ENCODE peak calls at places on chromosome 20, in nine cellular contexts. Y is neural crest cell; C is NCI-H1092 treated with DMSO at 0.1 percent for 48 hours; W is activated CD4-positive, alpha-beta T cell treated with anti-CD3 and anti-CD28 coated beads, Interleukin-2, amount 50 U/mL, for 1 hour; P is HCT116; S is fibroblast of pulmonary artery; N is mucosa of descending colon; J is spleen; Q is WTC11. E is an unnamed sample.
A peak's percentile ranks its signal among the peaks of the same experiment; 100 is the strongest.

GRCh38 chr20:37627060-37627766 is 66.6 kb upstream of the CTNNBL1 start:
- DNase-seq in Y (peak; percentile 72), C (no peak), W (peak; percentile 20), P (peak; percentile 8), S (peak; percentile 76), N (no peak), J (no peak), Q (peak; percentile 78), E (peak; percentile 42)

GRCh38 chr20:63697357-63697867 is 960 bp downstream of the TNFRSF6B start:
- DNase-seq in Y (no peak), C (no peak), W (no peak), P (no peak), S (no peak), N (peak; percentile 58), J (peak; percentile 77), Q (no peak), E (no peak)

GRCh38 chr20:1935696-1936366 is 40.6 kb downstream of the SIRPA start:
- DNase-seq in Y (no peak), C (no peak), W (no peak), P (no peak), S (peak; percentile 38), N (peak; percentile 72), J (no peak), Q (no peak), E (no peak)

GRCh38 chr20:57654998-57655811 is 35.0 kb upstream of the ZBP1 start:
- DNase-seq in Y (no peak), C (no peak), W (no peak), P (no peak), S (no peak), N (no peak), J (peak; percentile 70), Q (peak; percentile 52), E (no peak)

GRCh38 chr20:44805991-44806729 is 4.2 kb downstream of the RIMS4 start:
- DNase-seq in Y (peak; percentile 54), C (peak; percentile 53), W (no peak), P (no peak), S (peak; percentile 43), N (no peak), J (no peak), Q (peak; percentile 81), E (no peak)

GRCh38 chr20:23296841-23297701 is 53.5 kb upstream of the NXT1 start:
- DNase-seq in Y (no peak), C (no peak), W (no peak), P (no peak), S (no peak), N (no peak), J (no peak), Q (no peak), E (no peak)

GRCh38 chr20:13990465-13990864 is at the start of gene SEL1L2:
- DNase-seq in Y (peak; percentile 25), C (peak; percentile 16), W (no peak), P (no peak), S (no peak), N (no peak), J (no peak), Q (peak; percentile 39), E (no peak)

GRCh38 chr20:45336530-45337366 is 11.5 kb downstream of the SDC4 start:
- DNase-seq in Y (no peak), C (no peak), W (no peak), P (no peak), S (peak; percentile 71), N (peak; percentile 68), J (no peak), Q (no peak), E (peak; percentile 91)

GRCh38 chr20:845226-845868 is 11.8 kb downstream of the FAM110A start:
- DNase-seq in Y (no peak), C (no peak), W (no peak), P (no peak), S (no peak), N (no peak), J (peak; percentile 83), Q (peak; percentile 31), E (no peak)

GRCh38 chr20:44396790-44397189 is 41.3 kb downstream of the HNF4A start:
- DNase-seq in Y (no peak), C (no peak), W (no peak), P (no peak), S (no peak), N (no peak), J (no peak), Q (no peak), E (no peak)

GRCh38 chr20:44896583-44896982 is 11.1 kb downstream of the YWHAB start:
- DNase-seq in Y (no peak), C (no peak), W (no peak), P (no peak), S (peak; percentile 74), N (no peak), J (no peak), Q (no peak), E (no peak)

GRCh38 chr20:44398303-44398702 is 42.8 kb downstream of the HNF4A start:
- DNase-seq in Y (no peak), C (no peak), W (no peak), P (no peak), S (peak; percentile 89), N (no peak), J (no peak), Q (no peak), E (peak; percentile 58)

GRCh38 chr20:64176548-64177419 is 12.5 kb downstream of the MYT1 start:
- DNase-seq in Y (no peak), C (no peak), W (no peak), P (no peak), S (no peak), N (no peak), J (no peak), Q (no peak), E (no peak)

GRCh38 chr20:51221791-51222408 is 199.0 kb upstream of the KCNG1 start:
- DNase-seq in Y (no peak), C (no peak), W (no peak), P (peak; percentile 40), S (peak; percentile 61), N (peak; percentile 65), J (no peak), Q (peak; percentile 70), E (no peak)

GRCh38 chr20:54662064-54662463 is 186.7 kb downstream of the DOK5 start:
- DNase-seq in Y (no peak), C (no peak), W (no peak), P (no peak), S (no peak), N (no peak), J (no peak), Q (no peak), E (no peak)

GRCh38 chr20:46979603-46980241 is 85.1 kb downstream of the EYA2 start:
- DNase-seq in Y (no peak), C (no peak), W (no peak), P (no peak), S (no peak), N (no peak), J (no peak), Q (no peak), E (no peak)

GRCh38 chr20:31638816-31639215 is 1.1 kb downstream of the COX4I2 start:
- DNase-seq in Y (no peak), C (no peak), W (no peak), P (no peak), S (no peak), N (no peak), J (no peak), Q (no peak), E (no peak)

GRCh38 chr20:43102394-43102793 is 87.3 kb downstream of the PTPRT start:
- DNase-seq in Y (no peak), C (no peak), W (no peak), P (no peak), S (no peak), N (no peak), J (no peak), Q (peak; percentile 67), E (no peak)

GRCh38 chr20:13788167-13788834 is 3.5 kb downstream of the NDUFAF5 start:
- DNase-seq in Y (peak; percentile 20), C (peak; percentile 11), W (peak; percentile 21), P (peak; percentile 65), S (peak; percentile 79), N (no peak), J (no peak), Q (peak; percentile 49), E (peak; percentile 77)

GRCh38 chr20:63502671-63503172 is 3.8 kb upstream of the EEF1A2 start:
- DNase-seq in Y (no peak), C (peak; percentile 83), W (no peak), P (no peak), S (no peak), N (peak; percentile 41), J (no peak), Q (no peak), E (no peak)

GRCh38 chr20:18767676-18768075 is 45.9 kb upstream of the SCP2D1 start:
- DNase-seq in Y (no peak), C (no peak), W (no peak), P (no peak), S (no peak), N (no peak), J (no peak), Q (no peak), E (no peak)

GRCh38 chr20:49568491-49569151 is 684 bp upstream of the PTGIS start:
- DNase-seq in Y (no peak), C (no peak), W (no peak), P (no peak), S (peak; percentile 70), N (no peak), J (no peak), Q (peak; percentile 82), E (no peak)

GRCh38 chr20:11993886-11994466 is 76.3 kb downstream of the BTBD3 start:
- DNase-seq in Y (no peak), C (no peak), W (no peak), P (no peak), S (no peak), N (no peak), J (no peak), Q (peak; percentile 25), E (no peak)

GRCh38 chr20:22403860-22404608 is 180.3 kb downstream of the FOXA2 start:
- DNase-seq in Y (no peak), C (peak; percentile 85), W (no peak), P (no peak), S (peak; percentile 16), N (no peak), J (no peak), Q (no peak), E (no peak)

GRCh38 chr20:23773127-23773526 is 22.4 kb upstream of the CST1 start:
- DNase-seq in Y (no peak), C (no peak), W (no peak), P (no peak), S (no peak), N (no peak), J (no peak), Q (no peak), E (no peak)

GRCh38 chr20:34978092-34978744 is 22.6 kb downstream of the MYH7B start:
- DNase-seq in Y (no peak), C (no peak), W (no peak), P (no peak), S (no peak), N (peak; percentile 3), J (peak; percentile 45), Q (no peak), E (no peak)

GRCh38 chr20:37676440-37676839 is 17.4 kb upstream of the CTNNBL1 start:
- DNase-seq in Y (no peak), C (no peak), W (no peak), P (no peak), S (no peak), N (no peak), J (no peak), Q (no peak), E (no peak)

GRCh38 chr20:8260837-8261241 is 128.8 kb downstream of the PLCB1 start:
- DNase-seq in Y (no peak), C (no peak), W (no peak), P (no peak), S (no peak), N (no peak), J (no peak), Q (no peak), E (no peak)

GRCh38 chr20:49798718-49799117 is 13.9 kb upstream of the SLC9A8 start:
- DNase-seq in Y (no peak), C (no peak), W (no peak), P (no peak), S (no peak), N (no peak), J (no peak), Q (no peak), E (no peak)

GRCh38 chr20:53679597-53680309 is 86.1 kb upstream of the ZNF217 start:
- DNase-seq in Y (peak; percentile 9), C (no peak), W (no peak), P (no peak), S (no peak), N (no peak), J (no peak), Q (no peak), E (no peak)

GRCh38 chr20:26169506-26169905 is 472.9 kb upstream of the ZNF337 start:
- DNase-seq in Y (no peak), C (no peak), W (no peak), P (no peak), S (peak; percentile 71), N (no peak), J (no peak), Q (no peak), E (no peak)